ENCODE peak calls at places on chromosomes 1 and 21, in five cellular contexts. O, S, L, R and D are unnamed samples.

GRCh38 chr1:204358605-204359004 is 1.1 kb downstream of the PLEKHA6 start:
- DNase-seq in O (no peak), R (no peak), S (no peak), L (no peak), D (no peak)

GRCh38 chr1:35073265-35073811 is 5.8 kb upstream of the ZMYM1 start:
- DNase-seq in R (no peak), L (peak), S (no peak), O (no peak), D (no peak)

GRCh38 chr1:26097696-26098095 is 13.9 kb upstream of the PDIK1L start:
- DNase-seq in R (no peak), O (no peak), S (peak), L (peak), D (no peak)

GRCh38 chr1:89938171-89939055 is 56.5 kb upstream of the ZNF326 start:
- DNase-seq in R (no peak), S (peak), O (no peak), L (peak), D (no peak)

GRCh38 chr1:186977266-186977957 is 148.7 kb downstream of the PLA2G4A start:
- DNase-seq in R (no peak), L (no peak), O (no peak), S (no peak), D (no peak)

GRCh38 chr1:194056169-194056568 is 869.8 kb upstream of the B3GALT2 start:
- DNase-seq in S (no peak), L (no peak), O (no peak), R (no peak), D (no peak)

GRCh38 chr1:62385923-62386322 is 50.9 kb upstream of the USP1 start:
- DNase-seq in L (peak), O (no peak), R (no peak), S (no peak), D (no peak)

GRCh38 chr1:90480271-90480835 is 236.7 kb downstream of the BARHL2 start:
- DNase-seq in L (no peak), R (no peak), O (no peak), S (no peak), D (no peak)

GRCh38 chr1:24828887-24829192 is 83.6 kb downstream of the CLIC4 start:
- DNase-seq in L (no peak), O (no peak), R (no peak), S (no peak), D (no peak)

GRCh38 chr1:29802181-29803068 is 566.1 kb downstream of the PTPRU start:
- DNase-seq in S (no peak), L (no peak), R (no peak), O (no peak), D (no peak)

DNA sequence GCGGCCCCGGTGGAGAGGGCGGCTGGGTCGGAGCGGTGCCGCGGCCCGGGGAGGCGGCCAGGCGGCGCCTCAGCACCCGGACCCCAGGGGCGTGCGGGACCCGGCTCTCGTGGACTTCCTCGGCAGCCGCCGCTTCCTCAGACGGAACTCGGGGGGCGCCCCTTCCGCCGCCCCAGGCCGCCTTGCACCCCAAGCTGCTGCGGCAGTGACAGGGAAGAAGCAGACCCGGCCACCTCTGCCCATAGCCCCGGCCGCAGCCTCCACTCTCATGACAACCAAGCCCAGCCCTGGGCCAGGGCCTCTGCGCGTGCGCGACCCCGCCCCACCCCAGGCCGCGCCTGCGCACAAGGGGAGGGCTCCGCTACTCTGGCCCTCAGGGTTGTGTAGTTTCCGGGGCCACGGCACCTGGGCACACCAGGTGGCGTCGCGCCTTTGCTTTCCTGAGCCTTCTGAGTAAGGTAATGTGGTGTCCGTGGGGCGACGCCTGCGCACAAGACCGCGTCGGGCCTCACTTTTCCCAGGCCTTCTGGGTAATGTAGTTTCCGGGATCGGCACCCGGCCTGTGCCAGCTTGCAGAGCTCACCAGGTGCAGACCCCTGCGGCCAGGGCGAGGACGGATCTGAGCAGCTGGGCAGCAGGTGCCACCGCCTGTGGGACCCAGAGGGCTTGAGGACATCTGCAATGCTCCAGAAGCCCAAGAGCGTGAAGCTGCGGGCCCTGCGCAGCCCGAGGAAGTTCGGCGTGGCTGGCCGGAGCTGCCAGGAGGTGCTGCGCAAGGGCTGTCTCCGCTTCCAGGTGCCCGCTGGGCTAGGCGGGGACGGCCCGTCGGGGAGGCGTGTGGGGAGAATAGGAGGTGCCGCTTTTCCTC is at the start of the genes CEP104 and DFFB:
- DNase-seq in R (peak), S (peak), L (peak), O (peak), D (peak)
- H3K23ac ChIP-seq in R (no peak), S (no peak), L (no peak), O (no peak), D (peak)

DNA sequence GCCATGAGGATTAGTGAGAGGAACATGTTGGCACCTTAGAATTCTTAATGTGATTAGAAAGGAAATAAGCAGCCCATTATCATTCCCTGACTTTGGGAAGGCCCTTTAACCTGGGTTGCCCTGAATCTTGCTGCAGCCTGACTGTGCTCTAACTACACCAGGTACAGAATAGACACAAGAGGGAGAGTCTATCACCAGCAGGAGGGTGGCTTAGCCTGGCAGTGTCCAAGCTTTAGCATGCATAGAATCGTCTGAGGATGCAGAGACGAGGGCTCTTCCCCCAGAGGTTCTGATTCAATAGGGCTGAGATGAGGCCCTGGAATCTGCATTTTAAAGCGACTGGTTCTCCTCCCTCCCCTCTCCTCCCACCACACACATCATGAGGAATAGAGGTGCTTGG is 6.6 kb upstream of the TENT5C start:
- DNase-seq in L (no peak), O (no peak), S (no peak), R (no peak), D (no peak)
- H2BK12ac ChIP-seq in L (no peak), O (no peak), S (no peak), R (no peak), D (no peak)

DNA sequence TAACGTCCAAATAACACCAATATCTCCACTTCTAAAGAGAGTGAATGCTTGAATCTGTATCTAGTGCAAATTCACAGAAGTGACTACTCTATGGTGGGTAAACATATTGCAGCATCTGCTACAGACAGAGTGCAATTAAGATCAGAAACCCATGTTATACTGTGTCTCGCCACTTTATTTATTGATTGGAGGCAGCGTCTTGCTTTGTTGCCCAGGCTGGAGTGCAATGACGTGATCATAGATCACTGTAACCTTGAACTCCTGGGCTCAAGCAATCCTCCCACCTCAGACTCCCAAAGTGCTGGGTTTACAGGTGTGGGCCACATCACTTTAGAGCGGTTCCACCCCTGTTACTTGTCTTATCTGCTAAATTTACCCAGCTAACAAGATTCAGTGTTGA is 57.0 kb downstream of the HLCS start:
- DNase-seq in O (no peak), S (peak), R (no peak), L (no peak), D (no peak)
- H4K91ac ChIP-seq in O (no peak), S (no peak), R (no peak), L (no peak), D (no peak)

GRCh38 chr1:201647722-201648065 is 108.8 kb downstream of the NAV1 start:
- DNase-seq in L (no peak), R (no peak), S (no peak), O (no peak), D (no peak)

GRCh38 chr1:201646623-201647022 is 107.7 kb downstream of the NAV1 start:
- DNase-seq in S (no peak), R (no peak), O (no peak), L (no peak), D (no peak)

GRCh38 chr1:201648066-201648910 is 109.4 kb downstream of the NAV1 start:
- DNase-seq in O (peak), R (no peak), L (no peak), S (peak), D (peak)

GRCh38 chr1:201645956-201646355 is 107.0 kb downstream of the NAV1 start:
- DNase-seq in O (no peak), R (no peak), S (no peak), L (no peak), D (no peak)

GRCh38 chr1:201647094-201647493 is 108.2 kb downstream of the NAV1 start:
- DNase-seq in S (peak), R (no peak), L (no peak), O (no peak), D (no peak)
- H3K23ac ChIP-seq in S (no peak), R (no peak), L (no peak), O (no peak), D (no peak)

DNA sequence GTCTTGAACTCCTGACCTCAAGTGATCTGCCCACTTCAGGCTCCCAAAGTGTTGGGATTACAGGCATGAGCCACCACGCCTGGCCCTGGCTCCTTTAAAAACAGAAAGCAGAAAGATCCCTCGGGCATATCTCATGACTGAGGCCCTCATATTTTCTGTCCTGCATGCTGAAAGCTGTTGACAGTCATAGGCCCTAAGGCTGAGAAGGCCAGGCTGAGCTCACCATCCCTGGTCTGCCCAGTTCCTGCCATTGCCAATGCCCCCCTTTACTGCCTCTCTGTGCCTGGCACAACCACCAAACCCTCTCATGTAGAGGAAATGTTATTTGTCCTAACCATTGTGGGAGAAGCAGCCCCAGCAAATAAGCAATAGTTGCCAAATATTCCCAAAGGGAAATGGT is 12.7 kb downstream of the CD34 start:
- DNase-seq in O (no peak), R (no peak), S (no peak), L (peak), D (no peak)
- H2BK12ac ChIP-seq in O (no peak), R (no peak), S (no peak), L (no peak), D (no peak)

GRCh38 chr1:95067069-95067468 is 5.7 kb downstream of the ALG14 start:
- DNase-seq in S (no peak), R (no peak), O (no peak), L (no peak), D (no peak)

GRCh38 chr1:95072117-95072516 is 634 bp downstream of the ALG14 start:
- DNase-seq in R (no peak), S (no peak), L (no peak), O (no peak), D (no peak)

GRCh38 chr1:95071539-95071938 is 1.2 kb downstream of the ALG14 start:
- DNase-seq in R (no peak), O (no peak), S (no peak), L (no peak), D (no peak)

GRCh38 chr1:95069711-95070093 is 3.0 kb downstream of the ALG14 start:
- DNase-seq in R (no peak), L (no peak), O (no peak), S (no peak), D (no peak)

GRCh38 chr1:95068956-95069710 is 3.6 kb downstream of the ALG14 start:
- DNase-seq in R (no peak), L (no peak), S (peak), O (no peak), D (no peak)
- H4K91ac ChIP-seq in R (no peak), L (no peak), S (no peak), O (no peak), D (no peak)